ENCODE peak calls at places on chromosome 11, in six cellular contexts. H is ovary, R is breast epithelium, U is heart right ventricle, J is endothelial cell of umbilical vein, Y is cardiac muscle cell. V is an unnamed sample. For H3K4me1, the result is how much of the 10 kb centered on the place peaks cover.

GRCh38 chr11:33835143-33835878 is 56.6 kb downstream of the LMO2 start:
- DNase-seq in R (no peak), U (no peak), Y (peak), J (peak), H (no peak), V (no peak)

GRCh38 chr11:65492637-65493366 is 6.0 kb upstream of the MALAT1 start:
- DNase-seq in R (peak), J (peak), H (peak), Y (peak), U (peak), V (peak)

GRCh38 chr11:96254087-96254486 is 88.9 kb downstream of the MAML2 start:
- DNase-seq in R (peak), J (peak), U (peak), Y (peak), H (no peak), V (peak)

GRCh38 chr11:126061707-126062678 is 673 bp downstream of the CDON start:
- DNase-seq in Y (peak), J (peak), R (no peak), U (peak), H (peak), V (peak)

GRCh38 chr11:109697140-109697843 is 275.3 kb downstream of the C11orf87 start:
- DNase-seq in H (no peak), U (no peak), Y (peak), R (no peak), J (peak), V (no peak)

GRCh38 chr11:119363874-119364590 is 17.5 kb downstream of the USP2 start:
- DNase-seq in Y (peak), U (no peak), R (no peak), J (peak), H (peak), V (peak)

GRCh38 chr11:75380716-75381420 is 18.4 kb upstream of the RPS3 start:
- DNase-seq in U (peak), H (no peak), R (peak), J (no peak), Y (no peak), V (peak)

GRCh38 chr11:94678236-94678635 is 89.9 kb upstream of the AMOTL1 start:
- DNase-seq in H (no peak), Y (peak), J (no peak), R (no peak), U (no peak), V (no peak)

GRCh38 chr11:94032725-94033124 is 11.6 kb downstream of the HEPHL1 start:
- DNase-seq in Y (no peak), J (no peak), U (no peak), R (no peak), H (no peak), V (no peak)

GRCh38 chr11:95996621-95997020 is 72.7 kb upstream of the MTMR2 start:
- DNase-seq in R (no peak), H (no peak), U (no peak), J (no peak), Y (no peak), V (no peak)

GRCh38 chr11:120337896-120338840 is 2.0 kb downstream of the ARHGEF12 start:
- DNase-seq in R (no peak), U (no peak), H (no peak), Y (no peak), J (peak), V (no peak)

GRCh38 chr11:64489831-64490441 is 101.1 kb upstream of the SLC22A12 start:
- DNase-seq in Y (peak), J (peak), H (peak), R (peak), U (peak), V (peak)

GRCh38 chr11:114017723-114018122 is 41.8 kb upstream of the ZBTB16 start:
- DNase-seq in U (no peak), Y (peak), R (peak), J (no peak), H (no peak), V (no peak)

GRCh38 chr11:114501901-114502300 is 57.8 kb downstream of the NXPE1 start:
- DNase-seq in R (no peak), U (no peak), Y (no peak), J (no peak), H (no peak), V (no peak)

GRCh38 chr11:130995266-130995665 is 79.0 kb upstream of the SNX19 start:
- DNase-seq in J (no peak), H (no peak), Y (no peak), R (no peak), U (no peak), V (no peak)

GRCh38 chr11:134663506-134664313 is 251.7 kb upstream of the B3GAT1 start:
- DNase-seq in H (no peak), Y (no peak), R (no peak), U (peak), J (no peak), V (no peak)

GRCh38 chr11:72807789-72808188 is 6.4 kb upstream of the ATG16L2 start:
- DNase-seq in U (no peak), J (no peak), Y (no peak), H (no peak), R (no peak), V (no peak)

GRCh38 chr11:32148824-32149223 is 58.0 kb downstream of the RCN1 start:
- DNase-seq in R (no peak), J (no peak), Y (no peak), U (no peak), H (no peak), V (no peak)

GRCh38 chr11:75174781-75175370 is 24.0 kb downstream of the SLCO2B1 start:
- DNase-seq in Y (no peak), R (peak), H (peak), J (no peak), U (no peak), V (no peak)

GRCh38 chr11:94504689-94505293 is 7.5 kb upstream of the C11orf97 start:
- DNase-seq in R (no peak), H (no peak), J (peak), U (no peak), Y (peak), V (no peak)

GRCh38 chr11:71245601-71246391 is 6.6 kb downstream of the SHANK2 start:
- DNase-seq in Y (no peak), H (no peak), R (no peak), U (no peak), J (no peak), V (no peak)

GRCh38 chr11:44589301-44589700 is 23.8 kb downstream of the CD82 start:
- DNase-seq in R (no peak), J (no peak), U (no peak), H (no peak), Y (no peak), V (no peak)

GRCh38 chr11:126115253-126115540 is 52.5 kb upstream of the CDON start:
- DNase-seq in U (peak), J (peak), Y (no peak), H (peak), R (no peak), V (peak)

GRCh38 chr11:118856314-118856713 is 27.4 kb upstream of the CXCR5 start:
- DNase-seq in J (no peak), H (no peak), U (no peak), Y (no peak), R (no peak), V (no peak)

GRCh38 chr11:12455938-12456337 is 78.6 kb downstream of the PARVA start:
- DNase-seq in R (no peak), Y (peak), H (no peak), U (no peak), J (no peak), V (no peak)

GRCh38 chr11:120694706-120695105 is 183.2 kb downstream of the GRIK4 start:
- DNase-seq in R (no peak), J (no peak), Y (no peak), U (no peak), H (no peak), V (no peak)

GRCh38 chr11:125123947-125124633 is 12.7 kb upstream of the TMEM218 start:
- DNase-seq in U (peak), R (no peak), J (peak), H (peak), Y (peak), V (peak)

GRCh38 chr11:128324051-128324481 is 263.3 kb downstream of the ETS1 start:
- DNase-seq in Y (no peak), J (no peak), R (no peak), H (no peak), U (no peak), V (no peak)

GRCh38 chr11:102115557-102115956 is 5.3 kb downstream of the YAP1 start:
- DNase-seq in U (no peak), H (no peak), R (no peak), J (no peak), Y (peak), V (no peak)

GRCh38 chr11:36478700-36479329 is 31.3 kb downstream of the TRAF6 start:
- DNase-seq in J (peak), U (peak), Y (peak), H (peak), R (no peak), V (no peak)

GRCh38 chr11:8671651-8672062 is 10.8 kb downstream of the TRIM66 start:
- DNase-seq in H (peak), J (no peak), Y (peak), U (peak), R (no peak), V (no peak)

DNA sequence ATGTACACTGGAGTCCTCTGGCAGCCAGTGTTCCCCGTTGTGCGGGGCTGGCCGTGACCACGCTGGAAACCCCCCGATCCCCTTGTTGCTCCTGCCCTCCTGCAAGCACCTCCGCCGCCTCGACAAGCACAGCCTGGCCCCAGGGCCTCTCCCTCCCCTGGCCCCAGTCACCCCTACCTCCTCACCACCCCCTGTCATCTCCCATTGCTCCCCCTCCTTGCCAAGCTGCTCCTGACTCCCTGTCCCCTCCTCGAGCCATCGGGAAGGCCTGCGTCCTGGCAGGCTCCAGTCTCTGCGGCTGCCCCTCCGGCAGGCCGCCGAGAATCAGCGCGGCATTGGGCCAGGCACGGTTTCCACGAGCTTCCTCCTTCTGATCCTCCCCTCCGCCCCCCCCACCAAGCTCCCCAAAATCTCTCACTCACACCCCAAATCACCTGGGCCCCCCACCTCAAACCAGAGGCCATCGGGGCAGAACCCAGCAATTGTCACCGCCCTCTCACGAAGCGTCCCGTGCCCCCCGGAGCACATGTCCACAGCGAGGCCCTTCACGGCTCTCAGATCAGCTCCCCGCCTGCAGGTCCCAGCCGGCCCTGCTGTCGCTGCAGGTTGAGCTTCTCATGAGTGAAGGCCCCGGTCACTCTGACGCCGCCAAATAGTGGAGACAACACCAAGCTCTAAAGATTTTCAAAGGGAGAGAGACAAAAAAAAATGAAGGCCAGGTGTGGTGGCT is 5.7 kb upstream of the LSP1 start:
- DNase-seq in J (no peak), H (no peak), U (no peak), Y (no peak), R (no peak), V (no peak)
- H3K4me1 ChIP-seq in J (under half), H (under half), U (under half), Y (under half), R (under half), V (under half)

GRCh38 chr11:10490032-10490397 is 35.0 kb downstream of the AMPD3 start:
- DNase-seq in Y (no peak), J (no peak), H (peak), U (no peak), R (no peak), V (no peak)
- H3K4me1 ChIP-seq in Y (under half), J (under half), H (under half), U (under half), R (under half), V (under half)

DNA sequence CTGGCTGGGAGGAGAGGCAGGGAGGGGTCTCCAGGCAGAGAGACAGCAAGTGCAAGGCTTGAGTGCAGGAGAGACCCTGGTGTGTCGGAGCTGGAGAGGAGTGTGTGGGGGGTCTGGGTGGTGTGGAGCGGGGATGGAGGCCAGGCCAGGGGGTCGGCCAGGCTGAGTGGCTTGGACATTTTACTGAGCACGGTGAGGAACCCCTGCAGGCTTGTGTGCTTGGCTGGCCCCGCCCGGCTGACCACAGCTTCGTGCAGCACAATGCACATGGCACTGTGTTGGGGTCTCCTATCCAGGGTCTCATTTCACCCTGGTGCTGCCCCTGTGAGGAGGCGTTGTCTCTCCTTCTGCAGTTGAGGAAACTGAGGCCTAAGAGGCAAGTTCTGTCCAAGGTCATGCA is 5.6 kb downstream of the MYEOV start:
- DNase-seq in U (no peak), Y (no peak), J (no peak), R (no peak), H (no peak), V (peak)
- H3K4me1 ChIP-seq in U (half or more), Y (under half), J (half or more), R (under half), H (under half), V (under half)

GRCh38 chr11:831951-832528 is 712 bp upstream of the CD151 start:
- DNase-seq in U (no peak), R (no peak), H (no peak), Y (no peak), J (no peak), V (peak)
- H3K4me1 ChIP-seq in U (half or more), R (under half), H (under half), Y (under half), J (half or more), V (under half)

DNA sequence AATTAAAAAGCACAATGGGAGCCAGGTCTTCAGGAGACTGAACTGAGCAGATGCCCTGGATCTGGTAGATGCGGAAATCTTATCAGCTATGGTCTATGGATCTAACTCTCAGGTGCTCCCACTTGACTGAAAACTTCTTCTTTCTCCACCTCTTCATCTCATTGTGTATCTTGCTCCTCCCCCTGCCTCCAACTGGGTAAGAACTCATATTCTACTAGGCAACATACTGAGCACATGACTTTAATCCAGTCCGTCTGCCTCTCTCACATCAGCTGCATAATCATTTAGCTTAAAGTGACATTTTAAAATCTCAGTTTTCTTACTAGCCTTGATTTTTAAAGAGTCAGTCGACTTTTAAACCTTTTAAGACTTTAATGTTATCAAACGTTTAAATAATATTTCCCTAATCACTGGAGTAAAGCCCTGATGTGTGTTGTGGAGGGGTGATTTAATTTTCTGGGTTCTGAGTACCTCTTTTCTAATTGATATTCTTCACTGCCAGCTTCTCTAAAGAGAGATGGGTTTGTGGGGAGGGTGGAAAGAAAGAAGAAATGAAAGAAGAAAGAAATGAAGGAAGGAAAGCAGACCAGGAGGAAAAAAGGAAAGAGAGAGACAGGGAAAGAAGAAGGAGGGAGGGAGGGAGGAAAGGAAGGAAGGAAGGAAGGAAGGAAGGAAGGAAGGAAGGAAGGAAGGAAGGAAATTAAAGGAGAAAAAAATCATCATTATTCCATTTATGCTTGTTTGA is 592.8 kb upstream of the ARHGAP42 start:
- DNase-seq in Y (no peak), H (no peak), R (no peak), U (no peak), J (no peak), V (no peak)
- H3K4me1 ChIP-seq in Y (under half), H (under half), R (under half), U (under half), J (under half), V (under half)

GRCh38 chr11:77416357-77416756 is 57.5 kb downstream of the PAK1 start:
- DNase-seq in U (no peak), Y (no peak), J (no peak), R (no peak), H (no peak), V (no peak)
- H3K4me1 ChIP-seq in U (under half), Y (under half), J (under half), R (under half), H (under half), V (under half)

V was measured in right cardiac atrium.